ENCODE peak calls at places on chromosomes 16 and 17, in eight cellular contexts. X is caudate nucleus; N is left kidney; F is GOT3; Q is NCI-H2171 treated with DMSO at 0.1 percent for 48 hours; I is T follicular helper cell; K is AML-193; U is activated CD4-positive, alpha-beta T cell treated with anti-CD3 and anti-CD28 coated beads, Interleukin-2, amount 50 U/mL, for 1 hour. O is an unnamed sample.

GRCh38 chr17:37088913-37089312 is 140.2 kb downstream of the AATF start:
- DNase-seq in K (no peak), X (no peak), N (no peak), F (no peak), U (no peak), Q (no peak), I (no peak), O (no peak)

GRCh38 chr17:40062347-40063033 is at the start of gene THRA:
- DNase-seq in U (peak; percentile 70), F (no peak), N (peak; percentile 87), X (peak; percentile 54), K (peak; percentile 67), I (peak; percentile 66), Q (peak; percentile 29), O (peak; percentile 59)

GRCh38 chr17:3917391-3917931 is 1.2 kb upstream of the P2RX1 start:
- DNase-seq in K (no peak), Q (peak; percentile 46), X (no peak), I (no peak), U (no peak), F (no peak), N (no peak), O (no peak)

GRCh38 chr16:10067406-10067805 is 114.8 kb downstream of the GRIN2A start:
- DNase-seq in N (no peak), I (no peak), X (no peak), K (no peak), F (no peak), U (no peak), Q (no peak), O (no peak)

GRCh38 chr17:77696151-77696719 is 262.3 kb upstream of the TNRC6C start:
- DNase-seq in X (peak; percentile 14), F (no peak), I (no peak), U (no peak), Q (no peak), K (no peak), N (peak; percentile 80), O (no peak)

GRCh38 chr16:69240336-69240735 is 53.4 kb downstream of the SNTB2 start:
- DNase-seq in X (no peak), K (no peak), Q (no peak), N (no peak), U (no peak), F (no peak), I (no peak), O (no peak)

GRCh38 chr16:49937886-49938285 is 82.0 kb upstream of the ZNF423 start:
- DNase-seq in K (no peak), U (no peak), X (no peak), I (no peak), Q (no peak), N (no peak), F (no peak), O (no peak)

GRCh38 chr17:4859816-4860625 is 26.9 kb downstream of the MINK1 start:
- DNase-seq in Q (no peak), K (no peak), N (no peak), F (no peak), U (no peak), X (no peak), I (no peak), O (no peak)

GRCh38 chr17:8724451-8724850 is 20.2 kb downstream of the CCDC42 start:
- DNase-seq in U (no peak), N (no peak), F (no peak), Q (no peak), I (no peak), K (no peak), X (no peak), O (no peak)

GRCh38 chr16:64410306-64410705 is 711.6 kb downstream of the CDH11 start:
- DNase-seq in U (no peak), Q (no peak), K (no peak), N (no peak), X (no peak), I (no peak), F (no peak), O (no peak)

GRCh38 chr17:4498461-4499397 is at the start of gene SPNS2:
- DNase-seq in X (peak; percentile 64), F (no peak), U (peak; percentile 63), I (peak; percentile 44), K (no peak), N (peak; percentile 81), Q (peak; percentile 64), O (peak; percentile 34)

GRCh38 chr16:69176033-69176780 is 10.8 kb upstream of the SNTB2 start:
- DNase-seq in X (no peak), U (no peak), N (no peak), Q (no peak), F (no peak), K (no peak), I (no peak), O (no peak)

GRCh38 chr17:49616086-49616485 is 40.4 kb downstream of the NXPH3 start:
- DNase-seq in U (no peak), N (no peak), X (no peak), Q (peak; percentile 20), F (no peak), K (no peak), I (no peak), O (no peak)

GRCh38 chr16:78122774-78123315 is 23.4 kb downstream of the WWOX start:
- DNase-seq in K (peak; percentile 62), N (peak; percentile 86), Q (peak; percentile 84), U (no peak), F (no peak), X (no peak), I (no peak), O (no peak)

GRCh38 chr17:6831662-6832263 is at the start of gene TEKT1:
- DNase-seq in U (peak; percentile 74), I (peak; percentile 69), N (peak; percentile 97), F (peak; percentile 47), X (peak; percentile 39), K (no peak), Q (no peak), O (peak; percentile 64)

GRCh38 chr16:64914-65255 is 7.5 kb downstream of the RHBDF1 start:
- DNase-seq in N (no peak), X (no peak), K (no peak), F (no peak), I (no peak), U (no peak), Q (no peak), O (no peak)

GRCh38 chr16:76338472-76338871 is 61.3 kb downstream of the CNTNAP4 start:
- DNase-seq in Q (no peak), K (no peak), I (no peak), N (no peak), X (no peak), U (no peak), F (no peak), O (no peak)

GRCh38 chr17:17081304-17081940 is 39.2 kb downstream of the MPRIP start:
- DNase-seq in I (no peak), N (no peak), Q (no peak), U (no peak), K (no peak), X (no peak), F (no peak), O (no peak)

GRCh38 chr16:60318486-60318885 is 1584.4 kb upstream of the GOT2 start:
- DNase-seq in I (no peak), X (no peak), Q (no peak), F (no peak), U (no peak), K (no peak), N (no peak), O (no peak)

GRCh38 chr16:19389246-19389645 is 28.4 kb upstream of the TMC5 start:
- DNase-seq in Q (peak; percentile 26), K (peak; percentile 10), X (no peak), U (peak; percentile 24), F (no peak), N (peak; percentile 67), I (peak; percentile 4), O (peak; percentile 10)

GRCh38 chr16:29029168-29029994 is 44.5 kb downstream of the LAT start:
- DNase-seq in X (peak; percentile 58), N (peak; percentile 65), Q (peak; percentile 80), I (peak; percentile 49), K (no peak), U (peak; percentile 54), F (peak; percentile 87), O (no peak)

GRCh38 chr16:71880176-71880575 is 3.8 kb downstream of the ZNF821 start:
- DNase-seq in X (no peak), I (no peak), Q (no peak), F (no peak), U (no peak), N (no peak), K (peak; percentile 35), O (no peak)

GRCh38 chr17:34305606-34306005 is 13.6 kb upstream of the CCL8 start:
- DNase-seq in U (no peak), Q (no peak), F (no peak), K (no peak), I (no peak), N (no peak), X (no peak), O (no peak)

GRCh38 chr16:4111748-4112696 is 4.2 kb downstream of the ADCY9 start:
- DNase-seq in U (no peak), N (no peak), I (no peak), Q (no peak), K (peak; percentile 4), F (no peak), X (no peak), O (no peak)